ENCODE peak calls at places on chromosomes 12 and 14, in seven cellular contexts. C, O, R, E, B, W and G are unnamed samples.

GRCh38 chr12:23895792-23896218 is 53.7 kb downstream of the SOX5 start:
- DNase-seq in C (no peak), O (peak; percentile 60), R (no peak), E (no peak), B (no peak), W (no peak), G (no peak)

GRCh38 chr12:100356646-100357223 is at the start of gene SLC17A8:
- DNase-seq in C (no peak), O (peak; percentile 75), R (peak; percentile 22), E (no peak), B (no peak), W (no peak), G (no peak)

GRCh38 chr12:106251636-106252035 is 3.8 kb upstream of the CKAP4 start:
- DNase-seq in C (peak; percentile 4), O (no peak), R (no peak), E (no peak), B (no peak), W (no peak), G (no peak)

GRCh38 chr12:2902287-2902880 is 11.7 kb downstream of the TULP3 start:
- DNase-seq in C (no peak), O (no peak), R (peak; percentile 45), E (no peak), B (no peak), W (no peak), G (no peak)

GRCh38 chr12:42284876-42285275 is 41.0 kb downstream of the ZCRB1 start:
- DNase-seq in C (peak; percentile 41), O (no peak), R (no peak), E (no peak), B (no peak), W (no peak), G (no peak)

GRCh38 chr14:97687944-97688625 is 890.9 kb downstream of the VRK1 start:
- DNase-seq in C (no peak), O (no peak), R (no peak), E (no peak), B (no peak), W (no peak), G (no peak)

GRCh38 chr14:71324767-71325272 is 417.6 kb downstream of the PCNX1 start:
- DNase-seq in C (no peak), O (no peak), R (no peak), E (no peak), B (no peak), W (no peak), G (peak; percentile 40)

GRCh38 chr12:19220205-19220604 is 90.7 kb downstream of the PLEKHA5 start:
- DNase-seq in C (peak; percentile 37), O (no peak), R (no peak), E (no peak), B (no peak), W (peak; percentile 15), G (no peak)

GRCh38 chr12:11884661-11885060 is 186.1 kb upstream of the BCL2L14 start:
- DNase-seq in C (peak; percentile 62), O (no peak), R (no peak), E (no peak), B (no peak), W (no peak), G (no peak)

GRCh38 chr14:55884819-55885218 is 233.4 kb upstream of the PELI2 start:
- DNase-seq in C (no peak), O (no peak), R (no peak), E (no peak), B (no peak), W (peak; percentile 80), G (no peak)

GRCh38 chr14:96567289-96567899 is 65.2 kb downstream of the PAPOLA start:
- DNase-seq in C (peak; percentile 43), O (no peak), R (no peak), E (no peak), B (no peak), W (no peak), G (no peak)

GRCh38 chr12:117489671-117490070 is 128.2 kb upstream of the NOS1 start:
- DNase-seq in C (no peak), O (no peak), R (no peak), E (no peak), B (no peak), W (no peak), G (no peak)

GRCh38 chr12:132266370-132266769 is 63.0 kb downstream of the GALNT9 start:
- DNase-seq in C (no peak), O (no peak), R (no peak), E (no peak), B (no peak), W (no peak), G (no peak)

GRCh38 chr12:108119126-108119973 is 9.7 kb upstream of the WSCD2 start:
- DNase-seq in C (no peak), O (no peak), R (no peak), E (peak; percentile 55), B (no peak), W (no peak), G (peak; percentile 59)

GRCh38 chr12:106682594-106683234 is 91.8 kb upstream of the RIC8B start:
- DNase-seq in C (peak; percentile 37), O (no peak), R (no peak), E (peak; percentile 21), B (no peak), W (no peak), G (no peak)

GRCh38 chr12:92539966-92540791 is 162.6 kb upstream of the PLEKHG7 start:
- DNase-seq in C (no peak), O (peak; percentile 79), R (peak; percentile 26), E (no peak), B (no peak), W (no peak), G (no peak)
- TF ChIP-seq CTCF in C (no peak), O (peak; percentile 30), R (peak; percentile 9), E (no peak), B (peak; percentile 17), W (no peak), G (no peak)

GRCh38 chr12:113860059-113860820 is 105.9 kb downstream of the RBM19 start:
- DNase-seq in C (no peak), O (no peak), R (no peak), E (no peak), B (no peak), W (no peak), G (no peak)
- TF ChIP-seq CTCF in C (peak; percentile 27), O (no peak), R (peak; percentile 15), E (no peak), B (no peak), W (no peak), G (no peak)

GRCh38 chr12:56634837-56635538 is 4.9 kb upstream of the BAZ2A start:
- DNase-seq in C (peak; percentile 92), O (peak; percentile 71), R (peak; percentile 85), E (no peak), B (no peak), W (peak; percentile 93), G (peak; percentile 85)
- TF ChIP-seq CTCF in C (peak; percentile 56), O (no peak), R (peak; percentile 71), E (peak; percentile 37), B (peak; percentile 14), W (peak; percentile 80), G (peak; percentile 31)

DNA sequence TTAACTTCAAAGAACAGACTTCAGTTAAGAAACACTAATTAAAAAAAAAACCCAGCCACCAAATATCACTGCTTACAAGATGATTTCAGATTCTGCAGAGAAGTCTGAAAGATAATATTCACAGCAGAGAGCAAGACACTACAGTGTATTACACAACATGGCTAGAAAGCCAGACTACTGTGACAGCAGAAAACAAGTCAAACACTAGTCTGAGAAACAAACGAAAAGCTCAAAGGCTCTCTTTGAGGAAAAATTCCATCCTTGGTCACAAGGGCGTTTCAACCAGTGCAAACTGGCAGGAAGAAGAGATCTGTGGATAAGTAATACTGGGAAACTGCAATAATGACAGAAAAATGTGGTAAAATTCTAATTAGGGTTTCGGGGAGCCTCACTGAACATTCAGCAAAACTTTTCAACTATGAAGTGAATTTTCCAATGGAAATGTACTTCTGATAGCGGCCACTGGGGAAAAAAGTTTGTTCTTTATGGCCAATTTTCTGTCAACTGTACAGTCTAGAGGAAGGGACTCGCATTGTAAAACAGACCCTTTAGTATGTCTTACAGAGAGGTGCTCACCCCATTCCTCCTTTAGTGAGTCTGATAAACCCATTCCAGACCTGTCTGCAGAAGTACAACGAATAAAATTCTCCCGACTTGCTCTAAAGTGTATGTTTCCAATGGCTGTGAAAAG is 50.4 kb downstream of the ACADS start:
- DNase-seq in C (no peak), O (no peak), R (no peak), E (no peak), B (no peak), W (no peak), G (no peak)
- TF ChIP-seq CTCF in C (peak; percentile 44), O (peak; percentile 56), R (peak; percentile 26), E (no peak), B (peak; percentile 19), W (no peak), G (no peak)

GRCh38 chr12:40970320-40970907 is 217.7 kb upstream of the PDZRN4 start:
- DNase-seq in C (peak; percentile 61), O (no peak), R (no peak), E (no peak), B (no peak), W (no peak), G (no peak)
- TF ChIP-seq CTCF in C (peak; percentile 66), O (peak; percentile 54), R (peak; percentile 22), E (no peak), B (no peak), W (peak; percentile 9), G (no peak)

DNA sequence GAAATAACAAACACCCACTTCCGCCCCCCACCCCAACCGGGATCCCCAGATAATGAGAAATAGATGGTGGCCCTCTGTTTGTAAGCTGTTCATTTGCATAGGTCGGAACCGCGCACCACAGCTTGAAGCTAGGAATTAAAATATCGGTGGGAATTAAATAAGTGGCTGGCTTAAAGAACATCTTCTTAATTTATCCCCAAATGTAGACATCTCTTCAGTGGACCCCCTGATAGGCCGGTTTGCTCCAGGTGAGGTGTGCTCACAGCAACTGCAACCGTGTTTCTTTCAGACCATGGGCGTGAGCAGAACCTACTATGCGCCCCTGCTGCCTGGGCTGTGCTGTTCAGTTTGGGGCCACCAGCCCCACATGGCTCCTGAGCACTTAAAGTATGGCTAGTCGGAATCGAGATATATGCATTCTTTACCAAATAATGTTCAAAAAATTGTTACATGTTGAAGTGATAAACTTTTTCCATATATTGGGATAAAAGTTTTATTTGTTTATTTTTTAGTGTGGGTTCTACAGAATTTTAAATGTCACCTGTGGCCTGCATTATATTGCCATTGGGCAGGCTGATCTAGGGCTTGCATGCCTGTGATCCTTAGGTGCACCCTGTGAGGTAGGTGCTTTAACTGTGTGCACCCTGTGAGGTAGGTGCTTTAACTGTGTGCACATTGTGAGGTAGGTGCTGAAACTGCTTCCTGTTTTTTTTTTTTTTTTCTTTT is 821 bp upstream of the DICER1 start:
- DNase-seq in C (peak; percentile 22), O (no peak), R (no peak), E (peak; percentile 36), B (no peak), W (no peak), G (peak; percentile 60)
- TF ChIP-seq CTCF in C (no peak), O (no peak), R (no peak), E (no peak), B (no peak), W (no peak), G (no peak)

GRCh38 chr14:83887871-83888270 is 1642.1 kb upstream of the FLRT2 start:
- DNase-seq in C (no peak), O (no peak), R (no peak), E (no peak), B (no peak), W (no peak), G (no peak)
- TF ChIP-seq CTCF in C (no peak), O (no peak), R (no peak), E (no peak), B (no peak), W (no peak), G (no peak)

GRCh38 chr14:76424359-76424758 is 48.4 kb downstream of the ESRRB start:
- DNase-seq in C (no peak), O (no peak), R (no peak), E (no peak), B (no peak), W (no peak), G (no peak)
- TF ChIP-seq CTCF in C (peak; percentile 23), O (no peak), R (peak; percentile 4), E (peak; percentile 12), B (no peak), W (no peak), G (no peak)